ENCODE peak calls at places on chromosomes 6 and 20, in eight cellular contexts. One of them, this sample, is unnamed.

GRCh38 chr6:42007753-42008528 is 42.4 kb upstream of the TAF8 start:
- DNase-seq in kidney: no peak
- DNase-seq in AG04450: no peak
- DNase-seq in neural crest cell: no peak
- DNase-seq in activated T-cell treated with anti-CD3 and anti-CD28 coated beads, Interleukin-2, amount 50 U/mL, for 72 hours: peak
- DNase-seq in foreskin fibroblast: no peak
- DNase-seq in lung: no peak
- DNase-seq in amniotic stem cell: no peak
- DNase-seq in this sample: no peak

GRCh38 chr6:53794073-53794719 is 609 bp upstream of the LRRC1 start:
- DNase-seq in kidney: peak
- DNase-seq in AG04450: peak
- DNase-seq in neural crest cell: peak
- DNase-seq in activated T-cell treated with anti-CD3 and anti-CD28 coated beads, Interleukin-2, amount 50 U/mL, for 72 hours: peak
- DNase-seq in foreskin fibroblast: peak
- DNase-seq in lung: peak
- DNase-seq in amniotic stem cell: peak
- DNase-seq in this sample: peak

GRCh38 chr6:7051780-7052440 is 55.9 kb upstream of the RREB1 start:
- DNase-seq in kidney: peak
- DNase-seq in AG04450: no peak
- DNase-seq in neural crest cell: peak
- DNase-seq in activated T-cell treated with anti-CD3 and anti-CD28 coated beads, Interleukin-2, amount 50 U/mL, for 72 hours: peak
- DNase-seq in foreskin fibroblast: no peak
- DNase-seq in lung: peak
- DNase-seq in amniotic stem cell: no peak
- DNase-seq in this sample: peak

GRCh38 chr6:2190661-2191389 is 54.6 kb downstream of the GMDS start:
- DNase-seq in kidney: peak
- DNase-seq in AG04450: no peak
- DNase-seq in neural crest cell: no peak
- DNase-seq in activated T-cell treated with anti-CD3 and anti-CD28 coated beads, Interleukin-2, amount 50 U/mL, for 72 hours: no peak
- DNase-seq in foreskin fibroblast: no peak
- DNase-seq in lung: no peak
- DNase-seq in amniotic stem cell: no peak
- DNase-seq in this sample: no peak

GRCh38 chr20:44153636-44154043 is 33.3 kb downstream of the JPH2 start:
- DNase-seq in kidney: no peak
- DNase-seq in AG04450: no peak
- DNase-seq in neural crest cell: no peak
- DNase-seq in activated T-cell treated with anti-CD3 and anti-CD28 coated beads, Interleukin-2, amount 50 U/mL, for 72 hours: no peak
- DNase-seq in foreskin fibroblast: no peak
- DNase-seq in lung: no peak
- DNase-seq in amniotic stem cell: no peak
- DNase-seq in this sample: no peak

GRCh38 chr6:111602481-111603404 is 2.9 kb downstream of the TRAF3IP2 start:
- DNase-seq in kidney: peak
- DNase-seq in AG04450: no peak
- DNase-seq in neural crest cell: no peak
- DNase-seq in activated T-cell treated with anti-CD3 and anti-CD28 coated beads, Interleukin-2, amount 50 U/mL, for 72 hours: no peak
- DNase-seq in foreskin fibroblast: peak
- DNase-seq in lung: no peak
- DNase-seq in amniotic stem cell: peak
- DNase-seq in this sample: no peak

GRCh38 chr6:134956676-134957075 is 6.8 kb upstream of the ALDH8A1 start:
- DNase-seq in kidney: no peak
- DNase-seq in AG04450: no peak
- DNase-seq in neural crest cell: no peak
- DNase-seq in activated T-cell treated with anti-CD3 and anti-CD28 coated beads, Interleukin-2, amount 50 U/mL, for 72 hours: no peak
- DNase-seq in foreskin fibroblast: no peak
- DNase-seq in lung: no peak
- DNase-seq in amniotic stem cell: no peak
- DNase-seq in this sample: no peak

GRCh38 chr6:25303234-25303633 is 24.1 kb downstream of the CARMIL1 start:
- DNase-seq in kidney: no peak
- DNase-seq in AG04450: no peak
- DNase-seq in neural crest cell: no peak
- DNase-seq in activated T-cell treated with anti-CD3 and anti-CD28 coated beads, Interleukin-2, amount 50 U/mL, for 72 hours: no peak
- DNase-seq in foreskin fibroblast: no peak
- DNase-seq in lung: no peak
- DNase-seq in amniotic stem cell: no peak
- DNase-seq in this sample: no peak

GRCh38 chr6:162497371-162497770 is 230.2 kb downstream of the PRKN start:
- DNase-seq in kidney: no peak
- DNase-seq in AG04450: no peak
- DNase-seq in neural crest cell: no peak
- DNase-seq in activated T-cell treated with anti-CD3 and anti-CD28 coated beads, Interleukin-2, amount 50 U/mL, for 72 hours: no peak
- DNase-seq in foreskin fibroblast: no peak
- DNase-seq in lung: no peak
- DNase-seq in amniotic stem cell: no peak
- DNase-seq in this sample: no peak